ENCODE peak calls at places on chromosome 21, in five cellular contexts. J is GM12891, K is GM12878, E is K562, W is HepG2. C is an unnamed sample.

GRCh38 chr21:38798481-38798882 is 7.2 kb upstream of the ETS2 start:
- DNase-seq in J (no peak), K (no peak), E (peak), W (no peak), C (no peak)

GRCh38 chr21:42546433-42546832 is 32.8 kb downstream of the SLC37A1 start:
- DNase-seq in J (no peak), K (no peak), E (no peak), W (no peak), C (no peak)

GRCh38 chr21:33029512-33029921 is 3.8 kb downstream of the OLIG2 start:
- DNase-seq in J (no peak), K (no peak), E (no peak), W (no peak), C (no peak)

GRCh38 chr21:43352568-43353281 is 74.2 kb downstream of the SIK1 start:
- DNase-seq in J (no peak), K (peak), E (peak), W (no peak), C (peak)

GRCh38 chr21:38306833-38307232 is 50.0 kb downstream of the KCNJ15 start:
- DNase-seq in J (no peak), K (no peak), E (no peak), W (no peak), C (no peak)

GRCh38 chr21:22209304-22209700 is 1211.1 kb downstream of the NCAM2 start:
- DNase-seq in J (no peak), K (no peak), E (no peak), W (no peak), C (no peak)

GRCh38 chr21:42071146-42071737 is at the start of gene UMODL1:
- DNase-seq in J (no peak), K (no peak), E (no peak), W (no peak), C (no peak)

GRCh38 chr21:14900611-14901010 is 164.2 kb downstream of the NRIP1 start:
- DNase-seq in J (no peak), K (no peak), E (no peak), W (no peak), C (no peak)

GRCh38 chr21:33362044-33362555 is 37.3 kb downstream of the IFNAR1 start:
- DNase-seq in J (no peak), K (no peak), E (peak), W (no peak), C (no peak)

GRCh38 chr21:27464643-27465042 is 497.8 kb upstream of the ADAMTS5 start:
- DNase-seq in J (no peak), K (no peak), E (no peak), W (no peak), C (no peak)

GRCh38 chr21:39137248-39138186 is 45.7 kb downstream of the PSMG1 start:
- DNase-seq in J (no peak), K (no peak), E (peak), W (peak), C (no peak)

GRCh38 chr21:19508442-19508841 is 1104.9 kb upstream of the TMPRSS15 start:
- DNase-seq in J (no peak), K (no peak), E (no peak), W (no peak), C (no peak)

GRCh38 chr21:38813554-38813953 is 7.8 kb downstream of the ETS2 start:
- DNase-seq in J (no peak), K (no peak), E (no peak), W (no peak), C (no peak)

GRCh38 chr21:32359719-32360260 is 33.0 kb downstream of the URB1 start:
- DNase-seq in J (no peak), K (no peak), E (no peak), W (peak), C (no peak)

GRCh38 chr21:45120975-45121374 is 46.6 kb downstream of the ADARB1 start:
- DNase-seq in J (no peak), K (no peak), E (no peak), W (no peak), C (no peak)
- TF ChIP-seq POLR2A in J (no peak), K (no peak), E (no peak), W (no peak), C (no peak)

GRCh38 chr21:46188226-46189212 is 4.3 kb upstream of the SPATC1L start:
- DNase-seq in J (no peak), K (no peak), E (peak), W (peak), C (no peak)
- TF ChIP-seq POLR2AphosphoS5 in J (no peak), K (no peak), E (peak), W (no peak), C (no peak)

GRCh38 chr21:36783612-36784383 is 84.9 kb downstream of the SIM2 start:
- DNase-seq in J (no peak), K (no peak), E (no peak), W (peak), C (no peak)
- TF ChIP-seq TAF1 in J (no peak), K (no peak), E (no peak), W (no peak), C (no peak)

GRCh38 chr21:44354001-44354405 is 582 bp downstream of the TRPM2 start:
- DNase-seq in J (no peak), K (no peak), E (no peak), W (no peak), C (no peak)
- TF ChIP-seq POLR2A in J (no peak), K (no peak), E (no peak), W (no peak), C (no peak)

GRCh38 chr21:45091540-45092322 is 17.4 kb downstream of the ADARB1 start:
- DNase-seq in J (no peak), K (no peak), E (no peak), W (no peak), C (no peak)

GRCh38 chr21:45093064-45093532 is 18.7 kb downstream of the ADARB1 start:
- DNase-seq in J (no peak), K (no peak), E (no peak), W (no peak), C (no peak)

GRCh38 chr21:45096216-45096615 is 21.8 kb downstream of the ADARB1 start:
- DNase-seq in J (no peak), K (no peak), E (no peak), W (no peak), C (no peak)

GRCh38 chr21:45095505-45095904 is 21.1 kb downstream of the ADARB1 start:
- DNase-seq in J (no peak), K (no peak), E (no peak), W (no peak), C (no peak)

DNA sequence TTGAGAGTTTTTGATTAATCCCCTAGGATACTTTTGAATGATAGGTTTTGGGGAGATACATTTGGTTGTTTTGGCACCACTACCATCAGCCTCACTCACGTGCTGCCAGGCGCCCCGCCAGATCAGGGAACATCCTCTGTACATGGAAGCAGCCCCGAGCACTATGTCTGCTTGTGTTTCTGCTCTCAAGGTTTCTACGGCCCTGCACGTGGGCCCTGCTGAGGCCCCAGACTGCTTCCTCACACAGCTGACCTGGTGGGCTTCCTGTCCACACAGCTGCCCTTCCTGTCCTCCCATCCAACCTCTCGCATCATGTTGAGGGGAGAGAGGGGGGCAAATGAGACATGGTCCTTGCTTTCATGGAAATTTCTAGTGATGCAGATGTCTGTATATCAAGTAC is 20.0 kb downstream of the ADARB1 start:
- DNase-seq in J (no peak), K (no peak), E (no peak), W (no peak), C (no peak)
- TF ChIP-seq POLR2AphosphoS5 in J (no peak), K (no peak), E (no peak), W (no peak), C (no peak)